ENCODE peak calls at places on chromosomes 16 and 17, in seven cellular contexts. P, S, L, A, I, F and K are unnamed samples.

GRCh38 chr16:49734330-49734729 is 121.6 kb downstream of the ZNF423 start:
- DNase-seq in P (peak), S (no peak), L (no peak), A (no peak), I (no peak), F (no peak), K (no peak)

GRCh38 chr16:50523710-50524109 is 24.5 kb upstream of the NKD1 start:
- DNase-seq in P (no peak), S (no peak), L (no peak), A (no peak), I (no peak), F (no peak), K (no peak)

GRCh38 chr16:53282328-53282727 is 151.9 kb upstream of the RBL2 start:
- DNase-seq in P (no peak), S (no peak), L (no peak), A (no peak), I (no peak), F (no peak), K (no peak)

GRCh38 chr17:7177210-7177953 is 1.8 kb downstream of the ASGR1 start:
- DNase-seq in P (peak), S (peak), L (peak), A (peak), I (no peak), F (peak), K (peak)

GRCh38 chr16:27444015-27444414 is 42.0 kb downstream of the IL21R start:
- DNase-seq in P (no peak), S (no peak), L (peak), A (no peak), I (no peak), F (no peak), K (no peak)

GRCh38 chr16:57366544-57367040 is 5.7 kb upstream of the CX3CL1 start:
- DNase-seq in P (no peak), S (no peak), L (no peak), A (no peak), I (no peak), F (no peak), K (no peak)

GRCh38 chr17:7894226-7894625 is 5.6 kb downstream of the CHD3 start:
- DNase-seq in P (no peak), S (no peak), L (no peak), A (no peak), I (no peak), F (no peak), K (no peak)

GRCh38 chr17:51319186-51319585 is 58.8 kb downstream of the UTP18 start:
- DNase-seq in P (no peak), S (no peak), L (no peak), A (no peak), I (no peak), F (no peak), K (no peak)

GRCh38 chr16:73565263-73565662 is 517.3 kb upstream of the ZFHX3 start:
- DNase-seq in P (peak), S (no peak), L (no peak), A (no peak), I (peak), F (no peak), K (peak)